ENCODE peak calls at places on chromosomes 11 and 22, in five cellular contexts. A, I, U, Q and K are unnamed samples.

GRCh38 chr22:42939941-42940653 is 74.9 kb downstream of the PACSIN2 start:
- DNase-seq in A (no peak), I (peak), U (peak), Q (no peak), K (no peak)

GRCh38 chr11:120953230-120953558 is 70.7 kb upstream of the TBCEL start:
- DNase-seq in A (no peak), I (no peak), U (no peak), Q (no peak), K (no peak)

GRCh38 chr11:75441804-75442132 is 8.8 kb upstream of the KLHL35 start:
- DNase-seq in A (no peak), I (no peak), U (no peak), Q (no peak), K (no peak)

GRCh38 chr11:280762-281485 is 2.7 kb downstream of the NLRP6 start:
- DNase-seq in A (peak), I (no peak), U (no peak), Q (no peak), K (no peak)

GRCh38 chr22:39264344-39265116 is 19.7 kb upstream of the PDGFB start:
- DNase-seq in A (no peak), I (no peak), U (no peak), Q (no peak), K (peak)

GRCh38 chr11:125407046-125407445 is 89.0 kb downstream of the FEZ1 start:
- DNase-seq in A (peak), I (no peak), U (no peak), Q (no peak), K (no peak)

GRCh38 chr22:46734830-46735453 is 3.1 kb downstream of the CERK start:
- DNase-seq in A (peak), I (no peak), U (no peak), Q (no peak), K (peak)

GRCh38 chr11:94938399-94939055 is 34.8 kb downstream of the CWC15 start:
- DNase-seq in A (no peak), I (no peak), U (no peak), Q (no peak), K (no peak)

GRCh38 chr11:46697303-46697702 is 3.1 kb downstream of the ARHGAP1 start:
- DNase-seq in A (no peak), I (no peak), U (no peak), Q (no peak), K (no peak)

GRCh38 chr11:29260939-29261705 is 755.7 kb downstream of the KCNA4 start:
- DNase-seq in A (no peak), I (peak), U (peak), Q (no peak), K (no peak)

GRCh38 chr11:7019500-7020182 is 505 bp downstream of the ZNF214 start:
- DNase-seq in A (no peak), I (no peak), U (no peak), Q (no peak), K (no peak)

GRCh38 chr11:9160166-9160565 is 68.8 kb upstream of the SCUBE2 start:
- DNase-seq in A (no peak), I (no peak), U (no peak), Q (no peak), K (peak)

GRCh38 chr11:47285969-47286770 is 16.2 kb downstream of the MADD start:
- DNase-seq in A (no peak), I (no peak), U (no peak), Q (no peak), K (no peak)

GRCh38 chr11:102361100-102362021 is 14.3 kb downstream of the BIRC2 start:
- DNase-seq in A (no peak), I (no peak), U (no peak), Q (no peak), K (no peak)

GRCh38 chr22:46931414-46931813 is 169.0 kb downstream of the TBC1D22A start:
- DNase-seq in A (no peak), I (no peak), U (peak), Q (no peak), K (no peak)

DNA sequence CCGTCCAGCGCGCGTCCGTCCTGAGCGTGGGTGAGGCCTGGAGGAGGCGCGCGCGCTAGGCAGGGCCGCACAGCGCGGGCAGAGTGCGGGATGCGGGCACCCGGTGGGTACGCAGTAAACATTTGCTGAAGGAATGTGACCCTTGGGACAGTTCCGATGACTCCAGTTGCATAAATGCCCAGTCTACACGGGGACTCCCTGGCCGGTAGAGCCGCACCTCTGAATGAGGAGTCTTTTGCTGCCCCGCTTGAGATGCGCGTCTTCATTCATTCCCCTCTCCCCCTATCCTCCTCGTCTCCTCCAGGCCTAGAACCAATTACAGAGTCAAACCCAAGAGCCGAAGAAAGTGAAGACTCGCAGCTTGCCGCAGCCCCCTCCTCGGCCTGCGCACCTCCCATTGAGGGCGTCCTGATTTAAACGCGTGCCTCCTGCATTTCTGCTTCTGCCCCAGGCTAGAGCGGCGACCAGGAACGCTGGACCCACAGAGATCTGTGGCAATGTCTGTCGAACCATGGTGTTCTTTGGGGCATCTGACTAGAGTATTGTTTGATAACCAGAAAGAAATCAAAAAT is 731 bp upstream of the CHKB start:
- DNase-seq in A (peak), I (no peak), U (no peak), Q (no peak), K (no peak)
- H3K4me3 ChIP-seq in A (peak), I (peak), U (peak), Q (peak), K (peak)

GRCh38 chr22:31099841-31100761 is 7.3 kb downstream of the SELENOM start:
- DNase-seq in A (peak), I (no peak), U (no peak), Q (no peak), K (no peak)

GRCh38 chr22:31097941-31098632 is 9.3 kb downstream of the SELENOM start:
- DNase-seq in A (no peak), I (no peak), U (no peak), Q (no peak), K (no peak)

GRCh38 chr22:31099386-31099785 is 8.0 kb downstream of the SELENOM start:
- DNase-seq in A (no peak), I (no peak), U (no peak), Q (no peak), K (no peak)

GRCh38 chr22:31096637-31097274 is 10.6 kb downstream of the SELENOM start:
- DNase-seq in A (peak), I (no peak), U (no peak), Q (no peak), K (no peak)

GRCh38 chr22:31098633-31099110 is 8.7 kb downstream of the SELENOM start:
- DNase-seq in A (peak), I (no peak), U (no peak), Q (no peak), K (no peak)
- TF ChIP-seq POLR2AphosphoS5 in A (peak), I (no peak), U (no peak), Q (no peak), K (no peak)

GRCh38 chr11:23399995-23400394 is 539.7 kb upstream of the CCDC179 start:
- DNase-seq in A (peak), I (no peak), U (no peak), Q (no peak), K (no peak)
- H3K4me3 ChIP-seq in A (no peak), I (no peak), U (no peak), Q (no peak), K (no peak)

GRCh38 chr11:110892741-110893285 is 180.6 kb upstream of the ARHGAP20 start:
- DNase-seq in A (no peak), I (no peak), U (no peak), Q (no peak), K (no peak)

GRCh38 chr11:110894224-110894623 is 182.0 kb upstream of the ARHGAP20 start:
- DNase-seq in A (no peak), I (no peak), U (no peak), Q (no peak), K (no peak)

GRCh38 chr11:110900426-110900825 is 188.2 kb upstream of the ARHGAP20 start:
- DNase-seq in A (no peak), I (no peak), U (no peak), Q (no peak), K (no peak)

GRCh38 chr11:110897035-110897434 is 184.8 kb upstream of the ARHGAP20 start:
- DNase-seq in A (no peak), I (no peak), U (no peak), Q (no peak), K (no peak)

DNA sequence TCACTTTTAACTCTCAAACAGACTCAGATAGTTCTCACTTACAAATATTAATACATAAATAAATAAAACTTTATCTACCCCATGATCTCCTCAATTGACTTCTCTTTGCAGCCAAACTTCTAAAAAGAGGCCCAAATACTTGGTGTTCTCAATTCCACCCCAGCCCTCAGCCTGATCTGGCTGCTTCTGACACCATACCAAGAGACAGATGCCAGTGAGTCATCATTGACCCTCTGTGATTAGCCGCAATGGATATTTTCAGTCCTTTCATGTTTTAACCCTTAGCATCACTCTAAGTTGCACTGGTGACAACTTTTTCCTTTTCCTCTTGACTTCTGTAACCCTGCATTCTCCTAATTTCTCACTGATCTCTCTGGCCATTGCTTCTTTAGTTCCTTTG is 184.1 kb upstream of the ARHGAP20 start:
- DNase-seq in A (no peak), I (no peak), U (no peak), Q (no peak), K (no peak)
- TF ChIP-seq POLR2AphosphoS5 in A (no peak), I (no peak), U (no peak), Q (no peak), K (no peak)

GRCh38 chr11:28106351-28107043 is 1.5 kb downstream of the KIF18A start:
- DNase-seq in A (peak), I (no peak), U (no peak), Q (no peak), K (no peak)
- H3K4me3 ChIP-seq in A (peak), I (peak), U (peak), Q (peak), K (peak)

GRCh38 chr11:117220568-117220967 is 11.3 kb downstream of the PCSK7 start:
- DNase-seq in A (no peak), I (no peak), U (no peak), Q (no peak), K (no peak)

GRCh38 chr11:117220999-117221774 is 10.7 kb downstream of the PCSK7 start:
- DNase-seq in A (no peak), I (no peak), U (no peak), Q (no peak), K (no peak)

GRCh38 chr11:117222991-117223740 is 8.7 kb downstream of the PCSK7 start:
- DNase-seq in A (no peak), I (no peak), U (no peak), Q (no peak), K (no peak)

GRCh38 chr11:117219995-117220394 is 11.9 kb downstream of the PCSK7 start:
- DNase-seq in A (no peak), I (no peak), U (no peak), Q (no peak), K (no peak)

GRCh38 chr11:117221775-117222517 is 9.9 kb downstream of the PCSK7 start:
- DNase-seq in A (no peak), I (no peak), U (no peak), Q (no peak), K (no peak)
- TF ChIP-seq POLR2AphosphoS5 in A (no peak), I (no peak), U (peak), Q (no peak), K (no peak)

GRCh38 chr11:57777969-57778317 is 16.3 kb downstream of the CTNND1 start:
- DNase-seq in A (no peak), I (no peak), U (no peak), Q (no peak), K (no peak)
- H3K4me3 ChIP-seq in A (no peak), I (peak), U (peak), Q (peak), K (no peak)